ENCODE peak calls at places on chromosomes 12 and 14, in four cellular contexts. U, G, D and I are unnamed samples.

GRCh38 chr12:27338473-27338872 is 5.8 kb downstream of the BMAL2 start:
- DNase-seq in G (no peak), U (no peak), D (no peak), I (no peak)

GRCh38 chr14:25943329-25943728 is 654.5 kb downstream of the NOVA1 start:
- DNase-seq in U (no peak), D (no peak), G (no peak), I (no peak)

GRCh38 chr12:18752280-18752920 is 14.5 kb downstream of the CAPZA3 start:
- DNase-seq in G (peak), U (peak), D (peak), I (peak)

GRCh38 chr12:113788020-113788856 is 177.9 kb downstream of the RBM19 start:
- DNase-seq in G (peak), D (peak), U (no peak), I (peak)

GRCh38 chr12:65300679-65301349 is 22.3 kb downstream of the MSRB3 start:
- DNase-seq in D (peak), G (peak), U (no peak), I (peak)

GRCh38 chr12:76698966-76699365 is 64.9 kb upstream of the ZDHHC17 start:
- DNase-seq in D (no peak), U (no peak), G (no peak), I (no peak)

GRCh38 chr14:71138236-71139057 is 231.2 kb downstream of the PCNX1 start:
- DNase-seq in D (no peak), G (no peak), U (no peak), I (no peak)

GRCh38 chr12:60197589-60197988 is 601.8 kb downstream of the SLC16A7 start:
- DNase-seq in D (no peak), U (no peak), G (peak), I (peak)

GRCh38 chr14:60800409-60800808 is 65.8 kb downstream of the MNAT1 start:
- DNase-seq in G (no peak), U (no peak), D (no peak), I (no peak)

GRCh38 chr12:106081606-106082005 is 57.1 kb downstream of the NUAK1 start:
- DNase-seq in G (no peak), U (no peak), D (peak), I (peak)

GRCh38 chr12:122352394-122352793 is 70.1 kb downstream of the CLIP1 start:
- DNase-seq in D (no peak), G (no peak), U (no peak), I (no peak)

GRCh38 chr14:57060276-57060956 is 208.3 kb downstream of the EXOC5 start:
- DNase-seq in U (no peak), D (no peak), G (no peak), I (no peak)

GRCh38 chr12:11622774-11623375 is 26.6 kb upstream of the ETV6 start:
- DNase-seq in D (no peak), U (no peak), G (no peak), I (no peak)

GRCh38 chr14:70832536-70833305 is 23.4 kb upstream of the MAP3K9 start:
- DNase-seq in D (no peak), G (peak), U (no peak), I (peak)

GRCh38 chr12:5244513-5244972 is 187.4 kb upstream of the NTF3 start:
- DNase-seq in U (no peak), G (no peak), D (no peak), I (no peak)

GRCh38 chr14:32414808-32415255 is 85.7 kb downstream of the AKAP6 start:
- DNase-seq in G (peak), D (no peak), U (no peak), I (no peak)

GRCh38 chr12:76432733-76433132 is 84.5 kb upstream of the BBS10 start:
- DNase-seq in D (no peak), G (no peak), U (no peak), I (no peak)

GRCh38 chr12:88781909-88782308 is 201.6 kb upstream of the KITLG start:
- DNase-seq in U (no peak), D (no peak), G (peak), I (peak)

GRCh38 chr12:57983150-57983857 is 41.9 kb downstream of the ATP23 start:
- DNase-seq in G (peak), D (peak), U (no peak), I (peak)

GRCh38 chr12:53171725-53172329 is 8.7 kb upstream of the ZNF740 start:
- DNase-seq in D (no peak), G (no peak), U (peak), I (peak)

GRCh38 chr14:86990396-86990795 is 1002.6 kb downstream of the GALC start:
- DNase-seq in D (no peak), G (no peak), U (no peak), I (peak)

GRCh38 chr12:41965996-41966395 is 178.7 kb downstream of the GXYLT1 start:
- DNase-seq in G (no peak), U (no peak), D (no peak), I (no peak)

GRCh38 chr12:104370989-104371870 is 67.7 kb downstream of the EID3 start:
- DNase-seq in U (no peak), D (peak), G (no peak), I (peak)

GRCh38 chr12:107372229-107372658 is 278.9 kb upstream of the CRY1 start:
- DNase-seq in U (no peak), G (no peak), D (no peak), I (no peak)

GRCh38 chr14:101836131-101836530 is 74.6 kb downstream of the PPP2R5C start:
- DNase-seq in D (peak), U (no peak), G (peak), I (peak)
- H3K4me3 ChIP-seq in D (no peak), U (no peak), G (no peak), I (peak)

GRCh38 chr14:50957296-50957695 is 13.0 kb upstream of the PYGL start:
- DNase-seq in U (peak), G (peak), D (peak), I (no peak)

GRCh38 chr14:50964683-50965390 is 20.6 kb upstream of the PYGL start:
- DNase-seq in G (peak), D (peak), U (peak), I (peak)

GRCh38 chr14:50963919-50964318 is 19.6 kb upstream of the PYGL start:
- DNase-seq in G (no peak), U (no peak), D (no peak), I (no peak)

GRCh38 chr14:50967104-50967503 is 22.8 kb upstream of the PYGL start:
- DNase-seq in D (no peak), U (no peak), G (no peak), I (peak)

DNA sequence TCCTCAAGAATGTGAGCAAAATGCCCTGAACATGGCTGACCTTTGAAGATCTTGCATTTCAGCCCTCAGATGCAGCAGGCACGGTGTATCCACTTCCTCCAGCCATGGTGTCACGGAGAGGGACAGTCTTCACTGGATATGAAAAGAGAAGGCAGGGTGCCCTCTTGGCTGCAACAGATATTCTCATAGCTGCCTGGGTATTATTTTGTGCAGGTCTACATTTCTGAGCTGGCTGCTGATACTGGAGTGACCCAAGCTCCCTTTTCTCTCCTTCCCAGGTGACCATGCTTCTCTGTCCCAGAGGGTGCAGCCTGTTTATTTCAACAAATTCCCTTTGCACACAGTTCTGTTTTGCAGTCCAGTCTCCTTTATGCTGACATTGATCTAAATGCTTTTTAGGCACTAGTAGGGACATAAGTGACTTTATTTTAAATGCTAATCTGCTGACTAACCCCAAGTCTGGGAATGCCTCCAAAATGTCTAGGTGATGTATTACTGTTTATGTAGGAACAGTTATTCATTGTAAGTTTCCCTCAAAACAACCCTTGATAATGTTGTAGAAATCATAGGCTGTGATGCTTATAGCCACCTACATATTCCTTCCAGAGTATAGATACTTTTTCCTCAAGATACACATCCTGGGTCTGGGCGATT is 17.4 kb upstream of the PYGL start:
- DNase-seq in D (peak), G (peak), U (peak), I (peak)
- H3K4me3 ChIP-seq in D (no peak), G (peak), U (no peak), I (peak)

DNA sequence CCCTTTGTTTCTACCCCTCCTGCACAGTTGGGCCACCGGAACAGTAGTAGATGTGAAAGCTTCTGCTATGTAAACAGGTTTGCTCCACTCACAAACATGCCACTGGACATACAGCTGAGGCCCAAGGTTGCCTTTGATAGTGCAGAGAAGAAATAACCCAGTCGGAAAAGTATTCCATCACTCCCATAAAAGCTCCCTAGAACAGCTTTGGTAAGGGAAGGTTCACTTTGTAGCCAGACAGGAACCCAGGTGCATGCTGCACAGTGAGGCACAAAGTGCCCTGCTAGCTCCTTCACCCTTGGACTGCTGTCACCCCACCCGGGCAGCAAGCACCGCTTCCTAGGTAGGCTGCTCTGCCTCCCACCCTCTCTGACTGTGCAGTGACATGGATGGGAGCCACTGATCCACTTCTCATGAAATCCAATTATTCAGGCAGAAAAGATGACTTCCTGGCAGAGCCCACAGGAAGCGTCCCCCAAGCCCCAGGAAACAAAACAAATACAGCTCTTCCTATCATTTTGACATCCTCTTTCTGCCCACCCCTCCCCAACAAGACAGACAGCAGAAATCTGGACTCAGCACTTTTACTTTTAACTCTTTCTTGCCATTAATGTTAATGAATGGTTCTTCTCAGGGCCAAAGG is 100.2 kb downstream of the SRGAP1 start:
- DNase-seq in G (no peak), U (no peak), D (no peak), I (no peak)
- H3K4me3 ChIP-seq in G (no peak), U (no peak), D (no peak), I (no peak)

GRCh38 chr12:131003676-131004075 is 50.0 kb downstream of the ADGRD1 start:
- DNase-seq in U (no peak), G (no peak), D (no peak), I (no peak)
- H3K4me3 ChIP-seq in U (no peak), G (no peak), D (no peak), I (no peak)

GRCh38 chr14:74579447-74580274 is 32.4 kb downstream of the LTBP2 start:
- DNase-seq in U (no peak), D (peak), G (peak), I (peak)

GRCh38 chr14:74580275-74580672 is 31.8 kb downstream of the LTBP2 start:
- DNase-seq in G (no peak), D (no peak), U (no peak), I (no peak)

GRCh38 chr14:74577247-74577947 is 34.6 kb downstream of the LTBP2 start:
- DNase-seq in G (peak), U (peak), D (no peak), I (no peak)

GRCh38 chr14:74577948-74578275 is 34.1 kb downstream of the LTBP2 start:
- DNase-seq in D (no peak), G (no peak), U (no peak), I (no peak)

GRCh38 chr14:74578479-74578878 is 33.6 kb downstream of the LTBP2 start:
- DNase-seq in D (no peak), G (no peak), U (no peak), I (no peak)
- H3K4me3 ChIP-seq in D (no peak), G (no peak), U (no peak), I (no peak)

GRCh38 chr14:103084021-103084919 is at the start of gene LBHD2:
- DNase-seq in D (no peak), G (no peak), U (no peak), I (peak)
- H3K4me3 ChIP-seq in D (no peak), G (no peak), U (no peak), I (no peak)

GRCh38 chr12:99983721-99984258 is 946 bp downstream of the ANKS1B start:
- DNase-seq in D (no peak), G (peak), U (no peak), I (peak)
- H3K4me3 ChIP-seq in D (no peak), G (no peak), U (peak), I (peak)